ENCODE peak calls at places on chromosomes 2 and 18, in four cellular contexts. K is GM23338, Q is endothelial cell of umbilical vein, M is K562. S is an unnamed sample. For H3K4me1, the result is how much of the 10 kb centered on the place peaks cover.

GRCh38 chr2:218369374-218369773 is 12.7 kb upstream of the SLC11A1 start:
- DNase-seq in K (no peak), Q (no peak), M (no peak), S (no peak)

GRCh38 chr2:237403024-237403882 is 10.7 kb downstream of the COL6A3 start:
- DNase-seq in K (no peak), Q (no peak), M (no peak), S (no peak)

GRCh38 chr2:98903767-98904485 is 32.1 kb downstream of the CRACDL start:
- DNase-seq in K (peak), Q (no peak), M (no peak), S (peak)

GRCh38 chr18:9290171-9290570 is 44.4 kb upstream of the TWSG1 start:
- DNase-seq in K (no peak), Q (peak), M (no peak), S (no peak)

GRCh38 chr18:46373787-46374186 is 269.6 kb downstream of the HAUS1 start:
- DNase-seq in K (peak), Q (no peak), M (no peak), S (no peak)

GRCh38 chr2:175914846-175915245 is 87.2 kb downstream of the LNPK start:
- DNase-seq in K (no peak), Q (no peak), M (no peak), S (no peak)

GRCh38 chr2:73859721-73860586 is 31.2 kb downstream of the STAMBP start:
- DNase-seq in K (no peak), Q (peak), M (peak), S (peak)

GRCh38 chr2:68284896-68285295 is 32.6 kb upstream of the PPP3R1 start:
- DNase-seq in K (no peak), Q (no peak), M (no peak), S (peak)

GRCh38 chr2:174047746-174048145 is 82.6 kb upstream of the SP3 start:
- DNase-seq in K (no peak), Q (no peak), M (no peak), S (no peak)

GRCh38 chr2:199316851-199317250 is 140.9 kb downstream of the SATB2 start:
- DNase-seq in K (no peak), Q (no peak), M (no peak), S (no peak)

GRCh38 chr2:177906041-177906718 is 166.4 kb downstream of the PDE11A start:
- DNase-seq in K (peak), Q (peak), M (peak), S (peak)

GRCh38 chr2:187575081-187576067 is 21.1 kb upstream of the TFPI start:
- DNase-seq in K (no peak), Q (peak), M (no peak), S (no peak)

GRCh38 chr2:23843051-23843976 is 83.6 kb downstream of the ATAD2B start:
- DNase-seq in K (no peak), Q (no peak), M (no peak), S (no peak)

GRCh38 chr2:32427672-32428622 is 71.1 kb downstream of the BIRC6 start:
- DNase-seq in K (no peak), Q (peak), M (no peak), S (no peak)

GRCh38 chr2:235217814-235218213 is 266.0 kb downstream of the SH3BP4 start:
- DNase-seq in K (no peak), Q (no peak), M (no peak), S (no peak)

GRCh38 chr18:37946324-37946723 is 380.7 kb upstream of the CELF4 start:
- DNase-seq in K (no peak), Q (no peak), M (no peak), S (no peak)

GRCh38 chr2:226873051-226873620 is 37.3 kb downstream of the RHBDD1 start:
- DNase-seq in K (no peak), Q (no peak), M (no peak), S (no peak)

GRCh38 chr2:188379748-188380147 is 88.1 kb downstream of the GULP1 start:
- DNase-seq in K (no peak), Q (no peak), M (no peak), S (no peak)

GRCh38 chr2:30763151-30763660 is 44.0 kb downstream of the CAPN13 start:
- DNase-seq in K (no peak), Q (no peak), M (no peak), S (no peak)

GRCh38 chr2:46942143-46942526 is 26.5 kb upstream of the MCFD2 start:
- DNase-seq in K (no peak), Q (peak), M (peak), S (no peak)

GRCh38 chr2:43073373-43073772 is 153.0 kb downstream of the ZFP36L2 start:
- DNase-seq in K (no peak), Q (no peak), M (peak), S (peak)

GRCh38 chr2:49931243-49931642 is 776.9 kb upstream of the FSHR start:
- DNase-seq in K (no peak), Q (no peak), M (no peak), S (no peak)

GRCh38 chr2:33375054-33375453 is 101.4 kb upstream of the RASGRP3 start:
- DNase-seq in K (no peak), Q (peak), M (no peak), S (peak)

GRCh38 chr2:160825433-160825832 is 331.8 kb upstream of the RBMS1 start:
- DNase-seq in K (no peak), Q (no peak), M (no peak), S (no peak)
- TF ChIP-seq EZH2 in K (no peak), Q (no peak), M (no peak), S (no peak)

DNA sequence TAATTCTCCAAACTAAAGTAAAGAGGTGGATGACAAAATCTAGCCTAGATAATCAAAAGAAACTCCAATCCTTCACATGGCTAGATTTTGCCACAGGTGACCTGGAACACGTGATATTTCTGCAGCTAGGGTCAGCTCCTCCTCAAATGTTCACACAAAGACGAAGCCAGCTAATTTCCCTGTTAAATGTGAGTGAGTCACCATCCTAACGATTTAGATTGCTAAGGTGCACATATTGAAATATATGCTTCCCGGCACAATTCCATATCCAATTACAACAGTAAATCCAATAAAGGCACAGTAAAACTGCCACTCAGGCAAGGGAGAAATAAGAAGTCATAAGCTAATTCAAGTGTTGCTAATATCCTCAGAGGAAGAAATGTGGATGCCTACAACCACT is 28.7 kb downstream of the IKZF2 start:
- DNase-seq in K (no peak), Q (no peak), M (no peak), S (peak)
- H3K4me1 ChIP-seq in K (under half), Q (under half), M (under half), S (half or more)

DNA sequence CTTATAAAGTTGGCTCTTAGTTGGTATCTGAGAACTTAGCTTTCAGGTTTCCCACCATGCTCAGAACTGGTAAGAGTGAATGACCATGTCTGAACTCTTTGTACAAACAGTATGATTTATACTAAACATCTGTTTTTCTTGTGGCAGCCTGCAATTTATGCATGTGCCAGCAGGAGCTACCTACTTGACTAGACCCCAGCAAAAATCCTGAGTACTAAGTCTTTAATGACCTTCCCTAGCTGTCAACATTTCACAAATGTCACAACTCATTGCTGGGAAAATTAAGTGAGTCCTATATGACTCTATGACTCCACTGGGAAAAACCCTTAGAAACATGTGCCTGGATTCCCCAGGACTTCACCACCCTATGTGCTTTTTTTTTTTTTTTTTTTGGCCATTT is 1225.8 kb downstream of the SUCLG1 start:
- DNase-seq in K (no peak), Q (no peak), M (no peak), S (no peak)
- TF ChIP-seq CTCF in K (no peak), Q (no peak), M (no peak), S (no peak)

GRCh38 chr2:20596193-20596972 is 54.5 kb downstream of the HS1BP3 start:
- DNase-seq in K (no peak), Q (no peak), M (no peak), S (no peak)

GRCh38 chr2:20596973-20597867 is 53.7 kb downstream of the HS1BP3 start:
- DNase-seq in K (no peak), Q (peak), M (no peak), S (no peak)

GRCh38 chr2:20594048-20594750 is 56.7 kb downstream of the HS1BP3 start:
- DNase-seq in K (no peak), Q (no peak), M (no peak), S (no peak)

GRCh38 chr2:20594957-20595356 is 55.9 kb downstream of the HS1BP3 start:
- DNase-seq in K (no peak), Q (no peak), M (no peak), S (no peak)

DNA sequence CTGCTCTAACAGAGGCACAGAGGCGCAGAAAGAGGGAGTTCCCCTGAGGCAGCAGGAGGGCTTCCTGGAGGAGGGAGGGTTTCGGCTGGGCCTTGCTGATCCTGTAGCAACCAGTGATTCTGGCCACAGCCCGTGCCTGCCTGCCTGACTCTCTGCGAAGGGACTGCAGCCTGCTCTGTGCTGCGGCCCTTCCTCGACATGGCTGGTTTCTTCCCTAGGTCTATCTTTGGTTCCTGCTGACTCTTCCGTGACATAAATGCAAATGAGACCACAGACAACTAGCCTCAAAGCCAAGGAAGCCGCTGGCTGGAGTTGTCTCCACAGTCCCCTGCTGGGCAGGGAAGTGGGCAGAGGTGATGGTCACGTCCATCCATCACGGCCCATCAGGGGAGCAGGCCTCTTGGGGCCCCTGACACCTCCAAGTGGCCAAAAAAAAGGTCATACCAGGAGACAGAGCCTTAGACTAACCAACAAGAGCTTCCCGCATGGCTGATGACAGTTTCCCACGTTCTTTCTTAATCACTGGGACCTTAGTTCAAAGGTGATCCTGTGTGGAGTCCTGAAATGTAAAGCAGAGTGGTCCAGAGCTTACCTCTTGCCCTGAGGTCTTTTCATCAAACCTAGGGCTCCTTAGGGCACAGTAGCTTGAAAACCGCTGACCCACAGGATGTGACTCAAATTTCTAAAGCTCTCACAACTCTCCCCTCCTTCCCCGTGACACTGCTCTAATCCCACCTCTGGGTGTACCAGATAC is 55.3 kb downstream of the HS1BP3 start:
- DNase-seq in K (no peak), Q (peak), M (no peak), S (no peak)
- TF ChIP-seq EZH2 in K (no peak), Q (no peak), M (no peak), S (no peak)

GRCh38 chr2:45850558-45850957 is 199.1 kb downstream of the PRKCE start:
- DNase-seq in K (no peak), Q (no peak), M (no peak), S (no peak)
- H3K4me1 ChIP-seq in K (under half), Q (under half), M (under half), S (under half)

GRCh38 chr2:37287966-37288365 is 36.7 kb downstream of the PRKD3 start:
- DNase-seq in K (peak), Q (no peak), M (no peak), S (peak)
- TF ChIP-seq CTCF in K (peak), Q (no peak), M (no peak), S (peak)

GRCh38 chr2:26605195-26605968 is 35.8 kb downstream of the CIB4 start:
- DNase-seq in K (peak), Q (peak), M (peak), S (peak)
- TF ChIP-seq EZH2 in K (no peak), Q (no peak), M (no peak), S (no peak)